ENCODE peak calls at places on chromosomes 6 and 20, in eight cellular contexts. N is PC-9, M is AG04449, W is B cell, E is uterus, V is A549, U is astrocyte of the cerebellum, T is choroid plexus epithelial cell. S is an unnamed sample.

GRCh38 chr20:44491635-44492395 is 16.1 kb downstream of the TTPAL start:
- DNase-seq in N (no peak), M (no peak), W (no peak), V (no peak), T (peak; percentile 77), U (no peak), E (no peak), S (no peak)

GRCh38 chr20:9660236-9660868 is 146.0 kb downstream of the LAMP5 start:
- DNase-seq in U (peak; percentile 11), E (no peak), W (no peak), M (no peak), T (peak; percentile 4), N (no peak), V (peak; percentile 17), S (no peak)

GRCh38 chr6:41442800-41443501 is 103.2 kb upstream of the FOXP4 start:
- DNase-seq in W (no peak), T (peak; percentile 75), M (no peak), E (peak; percentile 94), V (no peak), N (no peak), U (no peak), S (peak; percentile 45)

GRCh38 chr6:42138190-42138589 is 4.2 kb downstream of the C6orf132 start:
- DNase-seq in T (no peak), U (no peak), V (no peak), N (no peak), E (no peak), W (no peak), M (no peak), S (no peak)

GRCh38 chr6:79894939-79895338 is 52.4 kb downstream of the ELOVL4 start:
- DNase-seq in W (no peak), N (no peak), M (no peak), T (no peak), U (no peak), V (no peak), E (no peak), S (no peak)

GRCh38 chr20:35539756-35540212 is 2.1 kb upstream of the ERGIC3 start:
- DNase-seq in W (peak; percentile 9), T (peak; percentile 52), E (no peak), U (no peak), V (peak; percentile 19), M (no peak), N (no peak), S (peak; percentile 97)

GRCh38 chr6:33710296-33711121 is 991 bp downstream of the UQCC2 start:
- DNase-seq in E (no peak), N (no peak), U (no peak), M (no peak), W (no peak), T (no peak), V (no peak), S (no peak)

GRCh38 chr20:52899221-52899620 is 72.9 kb upstream of the TSHZ2 start:
- DNase-seq in U (no peak), N (no peak), W (no peak), T (no peak), M (no peak), V (no peak), E (no peak), S (no peak)

GRCh38 chr6:12328701-12329100 is 38.5 kb downstream of the EDN1 start:
- DNase-seq in N (no peak), V (peak; percentile 58), W (no peak), T (no peak), U (no peak), E (no peak), M (no peak), S (no peak)

GRCh38 chr20:59837623-59838394 is 95.6 kb downstream of the SYCP2 start:
- DNase-seq in W (no peak), N (no peak), V (no peak), M (no peak), E (no peak), U (no peak), T (peak; percentile 1), S (no peak)

GRCh38 chr20:1326031-1326930 is 2.7 kb downstream of the SDCBP2 start:
- DNase-seq in V (no peak), T (peak; percentile 38), N (no peak), U (no peak), M (no peak), W (no peak), E (peak; percentile 45), S (no peak)

GRCh38 chr6:137237413-137238170 is 18.4 kb upstream of the IFNGR1 start:
- DNase-seq in W (no peak), M (peak; percentile 77), U (peak; percentile 79), V (peak; percentile 87), T (peak; percentile 82), N (peak; percentile 93), E (no peak), S (peak; percentile 50)

GRCh38 chr6:40957616-40958492 is 81.2 kb downstream of the UNC5CL start:
- DNase-seq in W (no peak), V (peak; percentile 87), M (no peak), U (peak; percentile 26), E (no peak), N (peak; percentile 56), T (peak; percentile 35), S (peak; percentile 42)

GRCh38 chr6:36627801-36628246 is 33.7 kb downstream of the SRSF3 start:
- DNase-seq in V (no peak), W (no peak), E (peak; percentile 84), U (peak; percentile 72), T (peak; percentile 85), N (no peak), M (no peak), S (no peak)

GRCh38 chr6:44667668-44668390 is 280.3 kb downstream of the CDC5L start:
- DNase-seq in W (no peak), M (no peak), V (peak; percentile 38), N (no peak), E (no peak), T (peak; percentile 23), U (no peak), S (peak; percentile 36)

GRCh38 chr20:51622004-51622874 is 79.7 kb upstream of the NFATC2 start:
- DNase-seq in W (no peak), E (no peak), U (no peak), V (no peak), M (no peak), N (no peak), T (no peak), S (no peak)

GRCh38 chr20:3696745-3697587 is 15.2 kb upstream of the ADAM33 start:
- DNase-seq in N (no peak), T (no peak), M (no peak), U (no peak), W (no peak), V (no peak), E (no peak), S (no peak)

GRCh38 chr20:3694864-3695263 is 13.1 kb upstream of the ADAM33 start:
- DNase-seq in T (no peak), E (no peak), W (no peak), M (no peak), V (no peak), N (no peak), U (no peak), S (no peak)

GRCh38 chr20:3697588-3698235 is 14.7 kb downstream of the SIGLEC1 start:
- DNase-seq in N (no peak), W (no peak), T (no peak), U (no peak), E (no peak), M (no peak), V (no peak), S (no peak)

GRCh38 chr20:3698511-3699436 is 13.6 kb downstream of the SIGLEC1 start:
- DNase-seq in M (no peak), E (no peak), V (no peak), T (no peak), W (no peak), U (no peak), N (no peak), S (no peak)

GRCh38 chr20:3696200-3696599 is 14.4 kb upstream of the ADAM33 start:
- DNase-seq in E (no peak), V (no peak), N (no peak), M (no peak), U (no peak), T (no peak), W (no peak), S (no peak)
- TF ChIP-seq CTCF in E (no peak), V (peak; percentile 36), N (peak; percentile 62), M (peak; percentile 24), U (peak; percentile 50), T (peak; percentile 65), W (no peak), S (no peak)

GRCh38 chr6:16712931-16713484 is 48.3 kb downstream of the ATXN1 start:
- DNase-seq in V (peak; percentile 74), E (peak; percentile 56), U (peak; percentile 83), M (peak; percentile 75), T (peak; percentile 90), N (peak; percentile 95), W (no peak), S (peak; percentile 17)
- TF ChIP-seq CTCF in V (peak; percentile 39), E (no peak), U (peak; percentile 58), M (peak; percentile 25), T (peak; percentile 54), N (peak; percentile 68), W (peak; percentile 55), S (peak; percentile 29)

GRCh38 chr6:90941885-90942284 is 355.0 kb upstream of the MAP3K7 start:
- DNase-seq in N (no peak), W (no peak), U (no peak), V (no peak), M (no peak), T (no peak), E (no peak), S (no peak)

GRCh38 chr6:90936286-90936685 is 349.4 kb upstream of the MAP3K7 start:
- DNase-seq in U (no peak), T (no peak), W (no peak), E (no peak), M (no peak), V (no peak), N (no peak), S (no peak)

GRCh38 chr6:90939906-90940305 is 353.0 kb upstream of the MAP3K7 start:
- DNase-seq in E (no peak), W (no peak), V (no peak), N (no peak), T (no peak), U (no peak), M (no peak), S (no peak)

GRCh38 chr6:90938116-90938515 is 351.2 kb upstream of the MAP3K7 start:
- DNase-seq in M (no peak), T (no peak), V (no peak), E (no peak), U (peak; percentile 46), W (no peak), N (peak; percentile 44), S (no peak)

DNA sequence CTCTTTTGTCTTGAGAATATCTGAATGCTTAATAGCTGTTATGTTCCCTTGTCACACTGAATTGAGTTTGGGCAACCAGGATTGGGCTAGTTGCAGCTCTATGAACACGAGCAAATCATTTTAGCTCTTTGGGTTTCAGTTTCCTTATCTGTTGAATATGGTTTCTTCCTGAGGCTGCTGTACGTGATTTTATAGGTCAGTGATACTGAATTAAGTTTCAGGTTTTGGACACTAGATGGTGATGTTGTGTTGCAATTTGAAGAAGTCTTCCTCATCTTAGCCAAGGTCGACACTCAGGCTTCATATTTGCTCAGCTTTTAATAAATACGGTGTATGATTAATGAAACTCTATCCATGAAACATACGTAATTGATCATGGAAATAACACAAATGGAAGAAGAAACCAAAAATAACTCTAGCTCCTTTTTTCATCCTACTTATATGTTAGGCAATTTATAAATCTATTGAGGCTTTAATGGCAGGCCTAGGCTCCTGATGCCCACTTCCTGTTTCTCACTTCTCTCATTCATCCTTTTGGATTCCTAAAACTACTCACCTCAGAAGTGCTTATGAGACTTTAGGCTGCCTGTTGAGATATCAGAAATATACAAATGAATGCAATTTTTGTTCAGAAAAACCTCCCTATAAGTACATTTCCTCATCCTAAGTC is 354.1 kb upstream of the MAP3K7 start:
- DNase-seq in T (peak; percentile 83), U (peak; percentile 55), W (peak; percentile 30), M (peak; percentile 5), V (peak; percentile 57), E (no peak), N (peak; percentile 42), S (no peak)
- TF ChIP-seq CTCF in T (peak; percentile 52), U (peak; percentile 49), W (peak; percentile 68), M (peak; percentile 32), V (peak; percentile 53), E (peak; percentile 35), N (peak; percentile 59), S (peak; percentile 58)

GRCh38 chr20:18103497-18103896 is 34.2 kb upstream of the KAT14 start:
- DNase-seq in U (no peak), E (no peak), M (no peak), T (no peak), N (no peak), V (no peak), W (no peak), S (peak; percentile 73)
- TF ChIP-seq CTCF in U (no peak), E (no peak), M (no peak), T (no peak), N (no peak), V (no peak), W (no peak), S (no peak)